ENCODE peak calls at places on chromosomes 2 and 18, in seven cellular contexts. M is HL-60; N is endodermal cell; A is lung; L is mammary epithelial cell; G is mesendoderm; D is effector memory CD4-positive, alpha-beta T cell. O is an unnamed sample. For H3K27me3, the result is how much of the 10 kb centered on the place peaks cover.

GRCh38 chr18:58117685-58118403 is 73.8 kb downstream of the NEDD4L start:
- DNase-seq in M (no peak), N (no peak), A (peak), L (peak), G (no peak), D (no peak), O (no peak)

GRCh38 chr2:200054681-200055468 is 99.5 kb downstream of the MAIP1 start:
- DNase-seq in M (no peak), N (peak), A (no peak), L (no peak), G (peak), D (no peak), O (no peak)

GRCh38 chr2:44844651-44845270 is 96.7 kb upstream of the SIX3 start:
- DNase-seq in M (no peak), N (peak), A (no peak), L (peak), G (no peak), D (no peak), O (no peak)

GRCh38 chr2:154709215-154709614 is 10.7 kb downstream of the KCNJ3 start:
- DNase-seq in M (no peak), N (no peak), A (no peak), L (no peak), G (no peak), D (no peak), O (no peak)

GRCh38 chr18:75223687-75224347 is 13.2 kb downstream of the TSHZ1 start:
- DNase-seq in M (no peak), N (no peak), A (no peak), L (no peak), G (no peak), D (no peak), O (no peak)

GRCh38 chr2:221572821-221573429 is 821 bp upstream of the EPHA4 start:
- DNase-seq in M (no peak), N (peak), A (peak), L (peak), G (no peak), D (no peak), O (peak)

GRCh38 chr2:77268626-77269025 is 253.6 kb downstream of the LRRTM4 start:
- DNase-seq in M (no peak), N (no peak), A (no peak), L (no peak), G (no peak), D (no peak), O (no peak)

GRCh38 chr2:62663443-62663842 is 42.1 kb upstream of the EHBP1 start:
- DNase-seq in M (no peak), N (no peak), A (no peak), L (no peak), G (no peak), D (no peak), O (no peak)

GRCh38 chr2:12852135-12852534 is 135.4 kb downstream of the TRIB2 start:
- DNase-seq in M (no peak), N (no peak), A (no peak), L (no peak), G (peak), D (no peak), O (no peak)

GRCh38 chr2:74440005-74440377 is 1.7 kb downstream of the RTKN start:
- DNase-seq in M (no peak), N (no peak), A (no peak), L (peak), G (no peak), D (no peak), O (no peak)

GRCh38 chr2:111135910-111136297 is 15.2 kb downstream of the BCL2L11 start:
- DNase-seq in M (no peak), N (peak), A (peak), L (no peak), G (peak), D (no peak), O (no peak)

GRCh38 chr2:111251711-111252110 is 131.0 kb downstream of the BCL2L11 start:
- DNase-seq in M (no peak), N (no peak), A (no peak), L (no peak), G (no peak), D (no peak), O (no peak)

GRCh38 chr2:170235860-170236638 is 58.1 kb downstream of the MYO3B start:
- DNase-seq in M (no peak), N (peak), A (no peak), L (peak), G (peak), D (no peak), O (no peak)

GRCh38 chr2:84888401-84889276 is 7.8 kb upstream of the TRABD2A start:
- DNase-seq in M (peak), N (peak), A (peak), L (peak), G (no peak), D (no peak), O (no peak)

GRCh38 chr18:13545955-13546354 is 180.4 kb downstream of the FAM210A start:
- DNase-seq in M (no peak), N (no peak), A (no peak), L (no peak), G (no peak), D (no peak), O (no peak)

GRCh38 chr18:29892960-29893558 is 1149.5 kb downstream of the DSC3 start:
- DNase-seq in M (no peak), N (no peak), A (no peak), L (no peak), G (no peak), D (no peak), O (no peak)

GRCh38 chr2:240787521-240788472 is 32.2 kb downstream of the KIF1A start:
- DNase-seq in M (no peak), N (no peak), A (no peak), L (no peak), G (no peak), D (no peak), O (no peak)

GRCh38 chr2:134842930-134843490 is 4.6 kb downstream of the ACMSD start:
- DNase-seq in M (no peak), N (no peak), A (no peak), L (no peak), G (no peak), D (no peak), O (no peak)

DNA sequence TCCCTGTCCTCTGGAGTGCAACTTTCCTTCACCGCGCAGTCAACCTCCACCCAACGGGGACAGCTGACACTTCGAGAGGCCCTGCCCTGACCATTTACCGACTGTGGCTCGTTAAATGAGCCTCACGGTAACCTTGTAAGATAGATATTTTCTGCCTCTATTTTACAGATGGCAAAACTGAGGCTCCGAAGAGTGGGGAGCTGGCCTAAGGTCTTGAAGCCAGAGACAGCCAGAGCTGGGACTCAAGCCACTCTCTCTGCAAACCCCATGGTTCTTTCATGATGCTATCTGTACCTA is 5.6 kb upstream of the CYS1 start:
- DNase-seq in M (no peak), N (no peak), A (no peak), L (no peak), G (no peak), D (no peak), O (no peak)
- H3K27me3 ChIP-seq in M (under half), N (under half), A (under half), L (under half), G (under half), D (under half), O (under half)

DNA sequence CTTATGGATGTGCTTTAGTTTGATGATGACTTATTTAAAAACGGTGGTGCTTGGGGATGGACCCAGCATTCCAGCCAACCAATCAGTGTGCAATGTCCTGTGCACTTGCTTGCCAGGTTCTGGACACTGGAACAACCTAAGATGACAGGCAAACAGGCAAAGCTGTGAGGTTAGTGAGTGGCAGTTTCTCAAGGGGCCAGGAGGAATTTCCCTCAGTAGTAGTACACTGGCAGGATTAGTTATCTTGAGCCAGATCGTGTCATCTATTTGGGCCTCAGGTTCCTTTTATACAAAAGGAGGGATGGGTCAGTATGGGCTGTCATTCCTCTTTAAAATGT is 26.6 kb downstream of the MAP4K4 start:
- DNase-seq in M (no peak), N (no peak), A (no peak), L (no peak), G (no peak), D (no peak), O (no peak)
- H3K4me3 ChIP-seq in M (no peak), N (no peak), A (no peak), L (no peak), G (no peak), D (no peak), O (no peak)

GRCh38 chr18:3710712-3711269 is 260.8 kb downstream of the TGIF1 start:
- DNase-seq in M (peak), N (no peak), A (peak), L (peak), G (no peak), D (no peak), O (no peak)
- H3K27me3 ChIP-seq in M (under half), N (under half), A (under half), L (under half), G (under half), D (under half), O (under half)

GRCh38 chr18:49563701-49564100 is 1.8 kb downstream of the LIPG start:
- DNase-seq in M (no peak), N (no peak), A (no peak), L (peak), G (no peak), D (no peak), O (no peak)
- H3K4me3 ChIP-seq in M (no peak), N (peak), A (no peak), L (peak), G (peak), D (no peak), O (no peak)

O was measured in GM06990.